ENCODE peak calls at places on chromosomes 3 and 15, in four cellular contexts. One of them, this sample, is unnamed. For H3K36me3, the result is how much of the 10 kb centered on the place peaks cover.

GRCh38 chr3:32493437-32494414 is 8.9 kb downstream of the CMTM6 start:
- DNase-seq in fibroblast of lung: peak
- DNase-seq in ascending aorta: no peak
- DNase-seq in neuronal stem cell: no peak
- DNase-seq in this sample: no peak

GRCh38 chr3:42490243-42490642 is 12.2 kb upstream of the VIPR1 start:
- DNase-seq in fibroblast of lung: peak
- DNase-seq in ascending aorta: peak
- DNase-seq in neuronal stem cell: no peak
- DNase-seq in this sample: no peak

GRCh38 chr15:98076021-98076816 is 115.7 kb downstream of the ARRDC4 start:
- DNase-seq in fibroblast of lung: peak
- DNase-seq in ascending aorta: no peak
- DNase-seq in neuronal stem cell: no peak
- DNase-seq in this sample: no peak

GRCh38 chr3:89562373-89562772 is 455.0 kb downstream of the EPHA3 start:
- DNase-seq in fibroblast of lung: no peak
- DNase-seq in ascending aorta: no peak
- DNase-seq in neuronal stem cell: no peak
- DNase-seq in this sample: no peak

GRCh38 chr3:59185586-59186381 is 136.0 kb upstream of the CFAP20DC start:
- DNase-seq in fibroblast of lung: peak
- DNase-seq in ascending aorta: no peak
- DNase-seq in neuronal stem cell: no peak
- DNase-seq in this sample: no peak

GRCh38 chr3:135655328-135655727 is 310.2 kb upstream of the PPP2R3A start:
- DNase-seq in fibroblast of lung: no peak
- DNase-seq in ascending aorta: no peak
- DNase-seq in neuronal stem cell: no peak
- DNase-seq in this sample: no peak

GRCh38 chr3:101036676-101037075 is 43.5 kb upstream of the ABI3BP start:
- DNase-seq in fibroblast of lung: peak
- DNase-seq in ascending aorta: no peak
- DNase-seq in neuronal stem cell: no peak
- DNase-seq in this sample: no peak

GRCh38 chr15:95032181-95032580 is 800.8 kb downstream of the MCTP2 start:
- DNase-seq in fibroblast of lung: peak
- DNase-seq in ascending aorta: no peak
- DNase-seq in neuronal stem cell: no peak
- DNase-seq in this sample: no peak

GRCh38 chr3:197789309-197789708 is 1.7 kb upstream of the LRCH3 start:
- DNase-seq in fibroblast of lung: no peak
- DNase-seq in ascending aorta: no peak
- DNase-seq in neuronal stem cell: no peak
- DNase-seq in this sample: no peak

GRCh38 chr15:68214838-68215234 is 9.7 kb upstream of the CALML4 start:
- DNase-seq in fibroblast of lung: no peak
- DNase-seq in ascending aorta: no peak
- DNase-seq in neuronal stem cell: no peak
- DNase-seq in this sample: no peak
- H3K36me3 ChIP-seq in fibroblast of lung: under half
- H3K36me3 ChIP-seq in ascending aorta: under half
- H3K36me3 ChIP-seq in neuronal stem cell: half or more
- H3K36me3 ChIP-seq in this sample: under half

GRCh38 chr3:172804323-172804722 is 53.8 kb downstream of the ECT2 start:
- DNase-seq in fibroblast of lung: no peak
- DNase-seq in ascending aorta: no peak
- DNase-seq in neuronal stem cell: no peak
- DNase-seq in this sample: no peak
- H3K4me3 ChIP-seq in fibroblast of lung: no peak
- H3K4me3 ChIP-seq in ascending aorta: no peak
- H3K4me3 ChIP-seq in neuronal stem cell: no peak
- H3K4me3 ChIP-seq in this sample: no peak

GRCh38 chr3:69178100-69178499 is 55.7 kb upstream of the LMOD3 start:
- DNase-seq in fibroblast of lung: no peak
- DNase-seq in ascending aorta: no peak
- DNase-seq in neuronal stem cell: no peak
- DNase-seq in this sample: no peak
- H3K36me3 ChIP-seq in fibroblast of lung: under half
- H3K36me3 ChIP-seq in ascending aorta: under half
- H3K36me3 ChIP-seq in neuronal stem cell: under half
- H3K36me3 ChIP-seq in this sample: under half

DNA sequence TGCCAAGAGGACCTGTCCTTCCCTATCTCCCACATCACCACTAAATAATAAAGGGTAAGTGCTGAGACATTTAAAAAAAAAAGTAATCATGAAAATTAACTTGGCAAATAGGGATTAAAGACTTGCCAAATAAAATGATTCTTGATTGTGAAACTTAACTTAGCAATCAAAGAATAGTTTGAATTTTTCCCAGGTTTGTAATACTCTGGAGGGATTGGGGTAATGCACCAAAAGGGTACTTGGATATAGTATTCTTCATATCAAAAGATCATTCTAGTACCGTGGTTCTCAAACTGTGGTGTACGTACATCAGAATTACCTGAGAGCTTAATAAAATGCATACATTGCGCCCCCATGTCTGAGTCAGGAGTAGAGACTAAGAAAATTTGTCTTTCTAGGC is 28.5 kb downstream of the CALML4 start:
- DNase-seq in fibroblast of lung: no peak
- DNase-seq in ascending aorta: no peak
- DNase-seq in neuronal stem cell: no peak
- DNase-seq in this sample: no peak
- H3K4me3 ChIP-seq in fibroblast of lung: no peak
- H3K4me3 ChIP-seq in ascending aorta: no peak
- H3K4me3 ChIP-seq in neuronal stem cell: no peak
- H3K4me3 ChIP-seq in this sample: no peak

GRCh38 chr15:64430000-64430735 is 30.2 kb upstream of the ZNF609 start:
- DNase-seq in fibroblast of lung: peak
- DNase-seq in ascending aorta: no peak
- DNase-seq in neuronal stem cell: peak
- DNase-seq in this sample: peak
- H3K36me3 ChIP-seq in fibroblast of lung: under half
- H3K36me3 ChIP-seq in ascending aorta: under half
- H3K36me3 ChIP-seq in neuronal stem cell: under half
- H3K36me3 ChIP-seq in this sample: under half

GRCh38 chr3:23740517-23741402 is 65.0 kb upstream of the UBE2E1 start:
- DNase-seq in fibroblast of lung: peak
- DNase-seq in ascending aorta: no peak
- DNase-seq in neuronal stem cell: no peak
- DNase-seq in this sample: peak
- H3K4me3 ChIP-seq in fibroblast of lung: no peak
- H3K4me3 ChIP-seq in ascending aorta: no peak
- H3K4me3 ChIP-seq in neuronal stem cell: no peak
- H3K4me3 ChIP-seq in this sample: no peak

DNA sequence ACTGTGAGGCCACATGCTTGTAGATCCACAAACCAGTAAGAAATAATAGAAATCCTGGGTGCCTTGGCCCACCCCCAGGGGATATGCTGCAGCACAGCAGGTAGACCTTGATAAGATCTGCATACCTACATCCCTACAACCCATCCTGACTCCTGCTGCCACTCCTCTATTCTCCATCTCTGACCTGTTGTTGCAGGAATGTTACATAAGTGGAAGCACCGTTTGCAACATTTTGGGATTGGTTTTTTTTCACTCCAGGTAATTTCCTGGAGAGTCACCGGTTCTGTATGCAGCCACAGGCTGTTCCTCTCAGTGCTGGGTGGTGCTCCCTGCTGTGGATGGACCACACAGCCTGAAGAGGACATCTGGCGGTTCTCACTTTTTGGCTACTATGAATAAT is 16.1 kb upstream of the CSPG5 start:
- DNase-seq in fibroblast of lung: no peak
- DNase-seq in ascending aorta: no peak
- DNase-seq in neuronal stem cell: no peak
- DNase-seq in this sample: peak
- H3K36me3 ChIP-seq in fibroblast of lung: under half
- H3K36me3 ChIP-seq in ascending aorta: under half
- H3K36me3 ChIP-seq in neuronal stem cell: half or more
- H3K36me3 ChIP-seq in this sample: under half

This sample was measured in H7.